ENCODE peak calls at places on chromosomes 1 and 21, in five cellular contexts. One of them, this sample, is unnamed.

GRCh38 chr1:28640766-28641165 is 2.1 kb downstream of the TAF12 start:
- DNase-seq in HCT116: peak
- DNase-seq in SK-N-SH: no peak
- DNase-seq in HepG2: peak
- DNase-seq in GM12878: no peak
- DNase-seq in this sample: no peak

GRCh38 chr1:22919341-22920025 is 53.2 kb downstream of the LACTBL1 start:
- DNase-seq in HepG2: no peak
- DNase-seq in HCT116: no peak
- DNase-seq in SK-N-SH: no peak
- DNase-seq in GM12878: no peak
- DNase-seq in this sample: no peak

GRCh38 chr1:54255026-54255425 is 55.1 kb downstream of the MRPL37 start:
- DNase-seq in GM12878: no peak
- DNase-seq in HepG2: no peak
- DNase-seq in HCT116: no peak
- DNase-seq in SK-N-SH: no peak
- DNase-seq in this sample: no peak

GRCh38 chr1:226751214-226751613 is 12.1 kb upstream of the ITPKB start:
- DNase-seq in GM12878: no peak
- DNase-seq in HepG2: no peak
- DNase-seq in HCT116: no peak
- DNase-seq in SK-N-SH: no peak
- DNase-seq in this sample: no peak

GRCh38 chr1:1609822-1610485 is 5.3 kb upstream of the MIB2 start:
- DNase-seq in SK-N-SH: no peak
- DNase-seq in HepG2: no peak
- DNase-seq in HCT116: no peak
- DNase-seq in GM12878: no peak
- DNase-seq in this sample: no peak

GRCh38 chr1:201709564-201710295 is 119.2 kb upstream of the IPO9 start:
- DNase-seq in HepG2: peak
- DNase-seq in HCT116: peak
- DNase-seq in SK-N-SH: peak
- DNase-seq in GM12878: no peak
- DNase-seq in this sample: peak

GRCh38 chr1:32454726-32455125 is 10.1 kb upstream of the ZBTB8B start:
- DNase-seq in HepG2: peak
- DNase-seq in GM12878: no peak
- DNase-seq in HCT116: no peak
- DNase-seq in SK-N-SH: peak
- DNase-seq in this sample: no peak

GRCh38 chr21:30482130-30482529 is 2.0 kb upstream of the KRTAP19-1 start:
- DNase-seq in HCT116: no peak
- DNase-seq in HepG2: no peak
- DNase-seq in SK-N-SH: no peak
- DNase-seq in GM12878: no peak
- DNase-seq in this sample: no peak

GRCh38 chr1:202216691-202217090 is 23.1 kb downstream of the LGR6 start:
- DNase-seq in SK-N-SH: no peak
- DNase-seq in HepG2: no peak
- DNase-seq in HCT116: no peak
- DNase-seq in GM12878: no peak
- DNase-seq in this sample: no peak

GRCh38 chr1:198047913-198048312 is 108.9 kb upstream of the NEK7 start:
- DNase-seq in HCT116: no peak
- DNase-seq in GM12878: no peak
- DNase-seq in HepG2: no peak
- DNase-seq in SK-N-SH: no peak
- DNase-seq in this sample: no peak
- TF ChIP-seq YY1 in HCT116: no peak
- TF ChIP-seq YY1 in GM12878: no peak
- TF ChIP-seq YY1 in HepG2: no peak
- TF ChIP-seq YY1 in SK-N-SH: no peak
- TF ChIP-seq YY1 in this sample: no peak

GRCh38 chr21:44959376-44960091 is 19.7 kb downstream of the SLX9 start:
- DNase-seq in HCT116: no peak
- DNase-seq in GM12878: no peak
- DNase-seq in HepG2: no peak
- DNase-seq in SK-N-SH: no peak
- DNase-seq in this sample: no peak

GRCh38 chr21:44958471-44959191 is 18.8 kb downstream of the SLX9 start:
- DNase-seq in SK-N-SH: peak
- DNase-seq in HCT116: no peak
- DNase-seq in HepG2: no peak
- DNase-seq in GM12878: no peak
- DNase-seq in this sample: no peak

GRCh38 chr21:44957047-44957831 is 17.4 kb downstream of the SLX9 start:
- DNase-seq in GM12878: no peak
- DNase-seq in SK-N-SH: no peak
- DNase-seq in HepG2: no peak
- DNase-seq in HCT116: no peak
- DNase-seq in this sample: no peak

GRCh38 chr21:44956356-44957046 is 16.7 kb downstream of the SLX9 start:
- DNase-seq in HCT116: no peak
- DNase-seq in HepG2: no peak
- DNase-seq in SK-N-SH: no peak
- DNase-seq in GM12878: no peak
- DNase-seq in this sample: no peak

GRCh38 chr21:44957901-44958451 is 18.1 kb downstream of the SLX9 start:
- DNase-seq in SK-N-SH: no peak
- DNase-seq in GM12878: no peak
- DNase-seq in HCT116: no peak
- DNase-seq in HepG2: no peak
- DNase-seq in this sample: no peak
- TF ChIP-seq YY1 in SK-N-SH: no peak
- TF ChIP-seq YY1 in GM12878: no peak
- TF ChIP-seq YY1 in HCT116: no peak
- TF ChIP-seq YY1 in HepG2: no peak
- TF ChIP-seq YY1 in this sample: no peak

GRCh38 chr1:52915855-52916220 is 5.7 kb downstream of the ECHDC2 start:
- DNase-seq in HCT116: no peak
- DNase-seq in SK-N-SH: no peak
- DNase-seq in HepG2: no peak
- DNase-seq in GM12878: no peak
- DNase-seq in this sample: no peak

GRCh38 chr1:52916241-52916975 is 5.1 kb downstream of the ECHDC2 start:
- DNase-seq in HepG2: no peak
- DNase-seq in HCT116: no peak
- DNase-seq in SK-N-SH: no peak
- DNase-seq in GM12878: no peak
- DNase-seq in this sample: no peak

GRCh38 chr1:52914463-52914862 is 7.1 kb downstream of the ECHDC2 start:
- DNase-seq in HCT116: no peak
- DNase-seq in SK-N-SH: no peak
- DNase-seq in HepG2: no peak
- DNase-seq in GM12878: no peak
- DNase-seq in this sample: no peak

GRCh38 chr1:52913537-52913936 is 8.0 kb downstream of the ECHDC2 start:
- DNase-seq in HepG2: peak
- DNase-seq in HCT116: no peak
- DNase-seq in GM12878: no peak
- DNase-seq in SK-N-SH: no peak
- DNase-seq in this sample: peak

DNA sequence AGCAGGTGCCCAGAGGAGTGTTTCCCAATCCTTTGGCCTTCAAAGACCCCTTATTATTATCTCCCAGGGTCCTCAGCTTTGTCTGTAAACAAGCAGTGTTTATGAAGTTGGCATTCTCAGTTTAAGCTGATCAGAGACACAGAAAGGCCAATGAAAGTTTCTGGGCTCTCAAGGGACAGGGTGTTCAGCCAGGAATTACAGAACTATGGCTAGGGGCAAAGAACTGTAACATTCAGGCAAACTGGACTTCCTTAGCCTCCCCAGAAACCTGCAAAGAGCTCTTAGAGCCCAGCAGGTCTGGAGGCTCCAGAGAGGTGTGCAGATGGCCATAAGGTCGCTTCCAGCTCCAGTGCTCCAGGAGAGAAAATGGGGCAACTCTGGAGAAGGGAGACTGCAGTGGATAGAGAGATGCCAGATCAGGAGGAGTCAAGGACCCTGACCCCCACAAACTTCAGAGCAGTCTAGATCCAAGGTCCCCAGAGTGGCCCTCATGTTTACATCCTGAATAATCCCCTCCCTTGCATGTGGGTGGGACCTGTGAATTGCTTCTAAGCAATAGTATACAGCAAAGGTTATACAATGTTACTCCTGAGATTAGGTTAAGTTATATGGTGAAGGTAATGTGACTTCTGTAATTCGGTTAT is 6.2 kb downstream of the ECHDC2 start:
- DNase-seq in HepG2: no peak
- DNase-seq in SK-N-SH: no peak
- DNase-seq in HCT116: no peak
- DNase-seq in GM12878: no peak
- DNase-seq in this sample: no peak
- TF ChIP-seq YY1 in HepG2: no peak
- TF ChIP-seq YY1 in SK-N-SH: no peak
- TF ChIP-seq YY1 in HCT116: no peak
- TF ChIP-seq YY1 in GM12878: no peak
- TF ChIP-seq YY1 in this sample: no peak

GRCh38 chr1:168170552-168171508 is 7.9 kb upstream of the TIPRL start:
- DNase-seq in GM12878: no peak
- DNase-seq in SK-N-SH: peak
- DNase-seq in HepG2: no peak
- DNase-seq in HCT116: no peak
- DNase-seq in this sample: no peak
- TF ChIP-seq YY1 in GM12878: no peak
- TF ChIP-seq YY1 in SK-N-SH: no peak
- TF ChIP-seq YY1 in HepG2: no peak
- TF ChIP-seq YY1 in HCT116: no peak
- TF ChIP-seq YY1 in this sample: no peak

GRCh38 chr1:75074719-75075395 is 59.3 kb upstream of the LHX8 start:
- DNase-seq in HepG2: no peak
- DNase-seq in HCT116: no peak
- DNase-seq in GM12878: no peak
- DNase-seq in SK-N-SH: no peak
- DNase-seq in this sample: peak
- TF ChIP-seq YY1 in HepG2: no peak
- TF ChIP-seq YY1 in HCT116: no peak
- TF ChIP-seq YY1 in GM12878: no peak
- TF ChIP-seq YY1 in SK-N-SH: no peak
- TF ChIP-seq YY1 in this sample: no peak

GRCh38 chr21:44710294-44710665 is 1.1 kb downstream of the TSPEAR start:
- DNase-seq in SK-N-SH: peak
- DNase-seq in HepG2: no peak
- DNase-seq in HCT116: no peak
- DNase-seq in GM12878: no peak
- DNase-seq in this sample: no peak

GRCh38 chr21:44709426-44710293 is 1.7 kb downstream of the TSPEAR start:
- DNase-seq in GM12878: no peak
- DNase-seq in HCT116: no peak
- DNase-seq in SK-N-SH: peak
- DNase-seq in HepG2: no peak
- DNase-seq in this sample: no peak

GRCh38 chr21:44706706-44707615 is 4.4 kb downstream of the TSPEAR start:
- DNase-seq in SK-N-SH: peak
- DNase-seq in GM12878: no peak
- DNase-seq in HepG2: no peak
- DNase-seq in HCT116: no peak
- DNase-seq in this sample: no peak

GRCh38 chr21:44708866-44709425 is 2.4 kb downstream of the TSPEAR start:
- DNase-seq in GM12878: no peak
- DNase-seq in HepG2: no peak
- DNase-seq in SK-N-SH: peak
- DNase-seq in HCT116: no peak
- DNase-seq in this sample: no peak

GRCh38 chr21:44708213-44708865 is 3.0 kb downstream of the TSPEAR start:
- DNase-seq in GM12878: no peak
- DNase-seq in HCT116: no peak
- DNase-seq in HepG2: no peak
- DNase-seq in SK-N-SH: peak
- DNase-seq in this sample: peak
- TF ChIP-seq YY1 in GM12878: no peak
- TF ChIP-seq YY1 in HCT116: no peak
- TF ChIP-seq YY1 in HepG2: no peak
- TF ChIP-seq YY1 in SK-N-SH: no peak
- TF ChIP-seq YY1 in this sample: no peak

DNA sequence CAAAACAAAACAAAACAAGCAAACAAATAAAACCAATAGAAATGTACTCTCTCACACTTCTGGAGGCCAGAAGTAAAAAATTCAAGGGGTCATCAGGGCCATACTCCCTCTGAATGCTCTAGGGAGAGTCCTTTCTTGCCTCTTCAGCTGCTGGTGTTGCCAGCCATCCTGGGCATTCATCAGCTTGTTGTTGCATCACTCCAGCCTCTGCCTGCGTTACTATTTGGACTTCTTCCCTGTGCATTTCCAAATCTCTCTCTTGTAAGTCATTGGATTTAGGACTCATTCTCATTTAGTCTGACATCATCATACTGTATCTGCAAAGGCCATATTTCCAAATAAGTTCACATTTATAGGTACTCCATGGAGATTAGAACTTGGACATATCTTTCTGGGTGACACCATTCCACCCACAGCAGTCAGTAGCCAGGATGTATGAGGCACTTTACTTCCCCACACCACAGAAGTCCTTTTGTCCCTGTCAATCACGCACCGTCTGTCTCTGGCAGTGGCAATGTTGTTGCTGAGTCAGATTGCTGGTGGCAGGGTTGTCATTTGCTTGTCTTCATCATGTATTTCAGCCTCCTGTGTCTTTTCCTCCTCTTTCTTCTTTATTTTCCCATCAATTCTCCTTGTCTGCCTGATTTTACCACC is 151.0 kb upstream of the KCNJ6 start:
- DNase-seq in SK-N-SH: no peak
- DNase-seq in HCT116: no peak
- DNase-seq in GM12878: no peak
- DNase-seq in HepG2: no peak
- DNase-seq in this sample: no peak
- TF ChIP-seq YY1 in SK-N-SH: no peak
- TF ChIP-seq YY1 in HCT116: no peak
- TF ChIP-seq YY1 in GM12878: no peak
- TF ChIP-seq YY1 in HepG2: no peak
- TF ChIP-seq YY1 in this sample: no peak

GRCh38 chr1:74222701-74223100 is 12.5 kb upstream of the TNNI3K start:
- DNase-seq in GM12878: no peak
- DNase-seq in SK-N-SH: no peak
- DNase-seq in HepG2: no peak
- DNase-seq in HCT116: no peak
- DNase-seq in this sample: no peak
- TF ChIP-seq YY1 in GM12878: no peak
- TF ChIP-seq YY1 in SK-N-SH: no peak
- TF ChIP-seq YY1 in HepG2: no peak
- TF ChIP-seq YY1 in HCT116: no peak
- TF ChIP-seq YY1 in this sample: no peak

GRCh38 chr1:191558389-191558788 is 599.9 kb upstream of the RGS18 start:
- DNase-seq in GM12878: no peak
- DNase-seq in HepG2: no peak
- DNase-seq in SK-N-SH: no peak
- DNase-seq in HCT116: no peak
- DNase-seq in this sample: no peak

GRCh38 chr1:191564275-191564674 is 594.0 kb upstream of the RGS18 start:
- DNase-seq in GM12878: no peak
- DNase-seq in SK-N-SH: no peak
- DNase-seq in HepG2: no peak
- DNase-seq in HCT116: no peak
- DNase-seq in this sample: no peak
- TF ChIP-seq YY1 in GM12878: no peak
- TF ChIP-seq YY1 in SK-N-SH: no peak
- TF ChIP-seq YY1 in HepG2: no peak
- TF ChIP-seq YY1 in HCT116: no peak
- TF ChIP-seq YY1 in this sample: no peak

This sample was measured in NT2/D1.